ENCODE peak calls at places on chromosomes 4 and X, in seven cellular contexts. H is MM.1S, A is psoas muscle, K is brain microvascular endothelial cell, P is pancreas, V is breast epithelium, G is adrenal gland. L is an unnamed sample.

GRCh38 chrX:23003121-23003520 is 3.4 kb downstream of the DDX53 start:
- DNase-seq in H (no peak), A (no peak), K (peak; percentile 20), P (no peak), V (no peak), G (no peak), L (no peak)

GRCh38 chrX:93985621-93986020 is 311.6 kb downstream of the FAM133A start:
- DNase-seq in H (no peak), A (no peak), K (no peak), P (no peak), V (no peak), G (no peak), L (no peak)

GRCh38 chr4:118307619-118308018 is 45.2 kb downstream of the PRSS12 start:
- DNase-seq in H (no peak), A (no peak), K (no peak), P (no peak), V (no peak), G (no peak), L (no peak)

GRCh38 chr4:4386296-4386735 is 586 bp upstream of the NSG1 start:
- DNase-seq in H (no peak), A (peak; percentile 29), K (no peak), P (no peak), V (no peak), G (no peak), L (no peak)

GRCh38 chrX:40104649-40105015 is 6.9 kb upstream of the BCOR start:
- DNase-seq in H (peak; percentile 38), A (peak; percentile 78), K (no peak), P (no peak), V (no peak), G (peak; percentile 64), L (no peak)

GRCh38 chr4:145230726-145231125 is 50.3 kb upstream of the OTUD4 start:
- DNase-seq in H (no peak), A (no peak), K (no peak), P (no peak), V (no peak), G (no peak), L (no peak)

GRCh38 chrX:142156567-142156966 is 48.5 kb downstream of the MAGEC2 start:
- DNase-seq in H (no peak), A (no peak), K (no peak), P (no peak), V (no peak), G (no peak), L (no peak)

GRCh38 chrX:119684916-119685224 is 8.1 kb downstream of the SEPTIN6 start:
- DNase-seq in H (no peak), A (no peak), K (no peak), P (no peak), V (no peak), G (no peak), L (no peak)

GRCh38 chr4:69440312-69440711 is 55.4 kb downstream of the UGT2B4 start:
- DNase-seq in H (no peak), A (no peak), K (no peak), P (no peak), V (no peak), G (no peak), L (no peak)

GRCh38 chrX:129617420-129617819 is 37.3 kb downstream of the APLN start:
- DNase-seq in H (no peak), A (no peak), K (no peak), P (no peak), V (no peak), G (no peak), L (no peak)

GRCh38 chr4:3525532-3526430 is 6.4 kb downstream of the LRPAP1 start:
- DNase-seq in H (no peak), A (peak; percentile 23), K (no peak), P (peak; percentile 5), V (no peak), G (no peak), L (no peak)

GRCh38 chr4:110452546-110452945 is 23.4 kb upstream of the ENPEP start:
- DNase-seq in H (no peak), A (no peak), K (no peak), P (no peak), V (no peak), G (no peak), L (no peak)

GRCh38 chr4:101265816-101266172 is 81.5 kb downstream of the PPP3CA start:
- DNase-seq in H (no peak), A (no peak), K (no peak), P (no peak), V (no peak), G (no peak), L (no peak)

GRCh38 chr4:71333960-71334951 is 4.6 kb upstream of the SLC4A4 start:
- DNase-seq in H (no peak), A (no peak), K (peak; percentile 25), P (peak; percentile 56), V (no peak), G (no peak), L (no peak)

GRCh38 chrX:47278684-47279083 is 45.9 kb downstream of the USP11 start:
- DNase-seq in H (no peak), A (no peak), K (peak; percentile 14), P (no peak), V (no peak), G (no peak), L (no peak)

GRCh38 chr4:185559913-185560281 is 24.6 kb upstream of the PDLIM3 start:
- DNase-seq in H (no peak), A (peak; percentile 64), K (peak; percentile 84), P (peak; percentile 57), V (peak; percentile 79), G (no peak), L (no peak)

GRCh38 chrX:341541-342101 is 23.0 kb upstream of the GTPBP6 start:
- DNase-seq in H (no peak), A (peak; percentile 32), K (no peak), P (no peak), V (no peak), G (no peak), L (no peak)

GRCh38 chr4:30717208-30718020 is 2.8 kb upstream of the PCDH7 start:
- DNase-seq in H (peak; percentile 88), A (peak; percentile 52), K (peak; percentile 42), P (peak; percentile 16), V (no peak), G (no peak), L (peak; percentile 45)

GRCh38 chr4:81471361-81472248 is at the start of gene RASGEF1B:
- DNase-seq in H (peak; percentile 94), A (peak; percentile 93), K (peak; percentile 61), P (peak; percentile 92), V (peak; percentile 79), G (peak; percentile 88), L (peak; percentile 89)

DNA sequence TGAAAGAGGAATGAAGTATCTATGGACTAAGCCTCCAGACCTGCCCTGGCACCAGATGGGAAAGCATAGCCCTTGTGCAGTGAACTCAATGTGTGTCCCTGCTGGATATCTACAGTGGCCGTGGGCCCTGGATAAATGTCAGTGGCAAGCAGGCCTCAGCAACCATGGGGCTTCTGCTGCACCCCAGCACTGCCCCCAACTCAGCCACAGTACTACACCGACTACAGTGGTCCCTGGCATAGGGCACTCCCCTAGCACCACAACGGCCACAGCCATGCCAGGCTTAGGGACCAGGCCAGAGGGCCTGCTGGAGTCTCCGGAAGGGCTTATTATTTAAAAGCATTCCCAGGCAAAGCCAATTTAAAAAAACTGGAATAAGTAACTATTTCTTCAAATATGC is 459.1 kb downstream of the SH2D1A start:
- DNase-seq in H (no peak), A (no peak), K (no peak), P (no peak), V (no peak), G (no peak), L (no peak)
- H3K27me3 ChIP-seq in H (no peaks in the 10 kb centered on the region), A (no peaks in the 10 kb centered on the region), K (no peaks in the 10 kb centered on the region), P (no peaks in the 10 kb centered on the region), V (no peaks in the 10 kb centered on the region), G (no peaks in the 10 kb centered on the region), L (no peaks in the 10 kb centered on the region)

DNA sequence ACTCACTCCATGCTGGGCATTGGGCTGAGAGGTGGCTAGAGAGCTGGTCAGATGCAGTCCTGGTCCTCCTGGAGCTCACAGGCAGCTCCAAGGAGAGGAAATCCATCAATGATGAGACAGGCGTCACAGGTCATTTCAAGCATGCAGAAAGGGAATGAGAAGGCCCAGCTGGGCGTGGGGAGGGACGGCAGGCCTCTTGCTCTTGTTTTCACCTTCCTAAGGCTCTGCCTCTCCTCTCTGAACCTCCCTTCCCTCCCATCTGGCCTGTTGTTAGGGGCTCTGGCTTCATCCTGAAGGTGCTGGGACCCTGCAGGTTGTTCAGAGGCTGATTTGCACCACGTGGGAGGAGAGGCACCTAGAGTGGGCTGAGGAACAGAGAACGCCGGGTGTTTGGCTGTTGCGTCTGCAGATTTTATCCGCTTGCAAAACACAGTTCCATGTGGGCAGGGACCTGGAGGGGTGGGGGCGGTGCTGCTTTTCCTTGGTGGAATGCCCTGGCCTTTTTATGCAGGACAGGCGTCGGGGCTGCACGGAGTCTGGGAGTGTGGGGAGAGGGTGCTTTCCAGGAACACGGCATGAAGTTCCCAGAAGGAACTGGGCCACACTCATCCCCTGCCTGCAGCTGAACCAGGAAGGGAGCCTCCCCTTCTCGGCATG is 81.5 kb upstream of the PSAPL1 start:
- DNase-seq in H (no peak), A (no peak), K (no peak), P (no peak), V (no peak), G (no peak), L (no peak)
- H3K27me3 ChIP-seq in H (peaks cover 94% of the 10 kb centered on the region), A (peaks cover 56% of the 10 kb centered on the region), K (peaks cover 23% of the 10 kb centered on the region), P (no peaks in the 10 kb centered on the region), V (peaks cover 32% of the 10 kb centered on the region), G (no peaks in the 10 kb centered on the region), L (peaks cover 3% of the 10 kb centered on the region)

DNA sequence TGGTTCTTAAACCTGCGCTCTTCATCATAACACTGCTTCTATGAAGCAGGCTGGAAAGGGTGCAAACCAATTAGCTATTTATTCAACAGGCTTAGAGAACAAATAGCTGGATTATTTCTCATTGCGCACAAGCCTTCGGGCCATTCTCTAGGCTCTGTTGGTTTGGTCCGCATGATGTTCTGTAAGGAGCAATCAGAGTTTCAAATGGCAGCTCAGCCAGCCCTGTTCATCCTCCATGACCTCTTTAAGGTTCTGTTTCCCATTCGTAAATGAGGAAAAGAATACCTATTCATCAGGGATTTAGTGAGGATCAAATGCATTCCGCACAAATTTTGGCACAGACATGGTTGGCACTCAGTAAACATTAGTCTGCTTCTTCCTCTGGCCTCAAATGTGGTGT is 15.4 kb upstream of the GPM6A start:
- DNase-seq in H (no peak), A (no peak), K (no peak), P (no peak), V (no peak), G (no peak), L (no peak)
- H3K27me3 ChIP-seq in H (no peaks in the 10 kb centered on the region), A (no peaks in the 10 kb centered on the region), K (no peaks in the 10 kb centered on the region), P (no peaks in the 10 kb centered on the region), V (no peaks in the 10 kb centered on the region), G (no peaks in the 10 kb centered on the region), L (no peaks in the 10 kb centered on the region)

DNA sequence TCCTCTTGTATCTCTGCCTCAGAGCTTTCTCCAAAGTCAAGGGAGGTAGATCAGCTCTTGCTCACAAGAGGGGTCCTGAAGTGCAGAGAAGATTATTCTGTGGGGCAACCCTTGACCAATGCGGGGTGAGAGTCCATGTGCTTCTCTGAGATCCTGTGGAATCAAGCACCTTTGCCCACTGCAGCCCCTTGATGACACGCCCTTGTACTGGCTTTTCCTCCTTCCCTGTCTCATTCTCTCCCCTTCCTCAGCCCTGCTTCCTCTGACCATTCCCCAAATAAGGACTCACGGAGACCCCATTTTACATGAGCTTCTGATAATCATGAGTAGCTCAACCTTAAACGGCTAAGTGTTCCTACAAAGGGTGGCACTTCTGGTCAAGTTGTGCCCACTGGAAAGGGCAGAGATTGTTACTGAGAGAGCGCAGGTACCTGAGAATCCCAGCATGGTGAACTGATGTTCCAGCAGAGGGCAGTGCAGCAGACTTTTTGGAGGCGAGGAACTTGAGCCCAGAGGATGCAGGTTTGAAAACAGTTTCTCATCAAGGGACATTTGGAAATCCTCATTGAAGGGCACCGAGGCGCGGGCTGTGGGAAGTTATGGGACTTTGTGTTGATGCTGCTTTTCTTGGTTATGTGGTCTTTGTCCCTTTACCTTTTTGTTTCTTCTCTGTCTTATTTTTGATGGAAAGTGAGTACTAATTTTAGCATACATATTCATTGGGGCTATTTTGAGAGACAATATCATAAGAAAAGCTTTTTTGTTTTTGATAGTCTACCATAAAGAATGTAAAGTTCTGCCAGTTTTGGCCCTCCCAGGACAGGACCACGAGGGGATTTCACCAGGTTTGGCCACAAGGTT is 201.3 kb downstream of the RBM46 start:
- DNase-seq in H (peak; percentile 55), A (peak; percentile 51), K (peak; percentile 40), P (peak; percentile 41), V (peak; percentile 67), G (peak; percentile 41), L (peak; percentile 58)
- H3K27me3 ChIP-seq in H (no peaks in the 10 kb centered on the region), A (no peaks in the 10 kb centered on the region), K (no peaks in the 10 kb centered on the region), P (peaks cover 4% of the 10 kb centered on the region), V (no peaks in the 10 kb centered on the region), G (no peaks in the 10 kb centered on the region), L (no peaks in the 10 kb centered on the region)